ENCODE peak calls at places on chromosomes 12 and 14, in seven cellular contexts. F, X, I, Q, Z, V and U are unnamed samples. For H3K4me1 and H3K9me2, the result is how much of the 10 kb centered on the place peaks cover.

GRCh38 chr12:7605900-7606465 is 59.7 kb downstream of the APOBEC1 start:
- DNase-seq in Q (no peak), V (no peak), X (no peak), I (no peak), Z (no peak), F (no peak), U (no peak)

GRCh38 chr12:53743277-53744129 is 8.3 kb downstream of the CISTR start:
- DNase-seq in X (peak), F (peak), Z (peak), I (peak), V (peak), Q (no peak), U (peak)

GRCh38 chr12:110856517-110856916 is 9.7 kb downstream of the CCDC63 start:
- DNase-seq in F (no peak), Q (no peak), I (no peak), X (no peak), V (no peak), Z (no peak), U (no peak)

GRCh38 chr12:90128526-90128925 is 419.9 kb upstream of the ATP2B1 start:
- DNase-seq in Q (no peak), Z (no peak), V (no peak), F (no peak), I (no peak), X (no peak), U (no peak)

GRCh38 chr12:117671734-117672133 is 297.1 kb downstream of the KSR2 start:
- DNase-seq in X (peak), Q (peak), V (peak), F (peak), Z (peak), I (peak), U (no peak)

GRCh38 chr14:90295870-90296516 is 35.7 kb downstream of the NRDE2 start:
- DNase-seq in X (no peak), V (no peak), Q (no peak), I (no peak), Z (no peak), F (no peak), U (no peak)

GRCh38 chr14:75879031-75879430 is 102.8 kb downstream of the TGFB3 start:
- DNase-seq in F (peak), X (peak), I (no peak), Z (no peak), V (no peak), Q (no peak), U (peak)

GRCh38 chr12:1056390-1056789 is 65.4 kb downstream of the ERC1 start:
- DNase-seq in X (no peak), V (no peak), Q (no peak), I (peak), F (no peak), Z (no peak), U (no peak)

GRCh38 chr12:113208041-113208934 is 13.0 kb upstream of the TPCN1 start:
- DNase-seq in I (peak), V (no peak), Z (peak), F (no peak), Q (no peak), X (peak), U (peak)

GRCh38 chr14:54083549-54084239 is 127.1 kb upstream of the BMP4 start:
- DNase-seq in V (no peak), Z (no peak), I (no peak), Q (no peak), X (no peak), F (peak), U (no peak)

GRCh38 chr14:30805284-30805683 is 69.1 kb upstream of the COCH start:
- DNase-seq in Z (no peak), V (no peak), X (no peak), F (no peak), I (no peak), Q (no peak), U (no peak)

GRCh38 chr14:67541448-67542387 is 8.6 kb downstream of the PLEKHH1 start:
- DNase-seq in Z (no peak), F (no peak), I (peak), X (no peak), Q (no peak), V (peak), U (no peak)

GRCh38 chr12:121793501-121793835 is at the start of gene RHOF:
- DNase-seq in X (peak), Z (peak), I (peak), V (peak), Q (no peak), F (peak), U (peak)

GRCh38 chr14:89252887-89253532 is 164.0 kb downstream of the FOXN3 start:
- DNase-seq in V (no peak), Z (no peak), Q (no peak), I (peak), F (no peak), X (no peak), U (no peak)

GRCh38 chr12:68482660-68483059 is 128.0 kb upstream of the RAP1B start:
- DNase-seq in F (no peak), Z (no peak), Q (no peak), X (no peak), V (no peak), I (no peak), U (peak)

GRCh38 chr12:130838284-130838950 is 633 bp downstream of the STX2 start:
- DNase-seq in F (peak), V (peak), X (peak), Z (peak), Q (no peak), I (peak), U (no peak)

GRCh38 chr12:65171870-65172269 is 2.5 kb downstream of the LEMD3 start:
- DNase-seq in Z (peak), F (peak), I (no peak), X (peak), Q (no peak), V (peak), U (peak)

GRCh38 chr12:105836235-105836634 is 302.5 kb downstream of the NUAK1 start:
- DNase-seq in I (no peak), Q (no peak), Z (no peak), F (no peak), V (no peak), X (no peak), U (no peak)

GRCh38 chr12:64088431-64089349 is 133.4 kb downstream of the KICS2 start:
- DNase-seq in I (peak), V (peak), F (peak), X (peak), Z (no peak), Q (peak), U (peak)

DNA sequence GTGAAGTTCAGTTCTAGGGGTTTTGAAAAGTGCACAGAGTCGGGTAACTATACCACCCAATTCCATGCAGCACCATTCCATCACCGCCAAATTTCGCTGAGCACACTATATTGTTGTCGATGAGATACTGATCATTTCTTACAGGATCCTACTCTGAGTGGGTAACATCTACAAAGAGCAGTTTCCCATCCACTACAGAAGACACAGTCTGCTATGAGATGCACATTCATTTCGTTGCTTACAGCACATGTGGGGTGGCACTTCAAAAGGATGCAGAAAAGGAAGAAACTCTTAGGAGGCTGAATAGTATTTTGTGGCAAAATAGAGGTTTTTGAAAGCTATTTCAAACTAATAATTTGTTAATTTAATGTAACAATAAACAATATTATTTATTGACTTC is 186.7 kb upstream of the PARP11 start:
- DNase-seq in Q (no peak), F (no peak), V (no peak), X (no peak), I (no peak), Z (no peak), U (no peak)
- H3K4me1 ChIP-seq in Q (under half), F (under half), V (under half), X (under half), I (under half), Z (under half), U (under half)

GRCh38 chr12:46944771-46945170 is 119.0 kb upstream of the SLC38A4 start:
- DNase-seq in V (no peak), Z (no peak), F (peak), I (no peak), Q (no peak), X (peak), U (no peak)
- H3K9me2 ChIP-seq in V (under half), Z (under half), F (under half), I (under half), Q (under half), X (under half), U (under half)

DNA sequence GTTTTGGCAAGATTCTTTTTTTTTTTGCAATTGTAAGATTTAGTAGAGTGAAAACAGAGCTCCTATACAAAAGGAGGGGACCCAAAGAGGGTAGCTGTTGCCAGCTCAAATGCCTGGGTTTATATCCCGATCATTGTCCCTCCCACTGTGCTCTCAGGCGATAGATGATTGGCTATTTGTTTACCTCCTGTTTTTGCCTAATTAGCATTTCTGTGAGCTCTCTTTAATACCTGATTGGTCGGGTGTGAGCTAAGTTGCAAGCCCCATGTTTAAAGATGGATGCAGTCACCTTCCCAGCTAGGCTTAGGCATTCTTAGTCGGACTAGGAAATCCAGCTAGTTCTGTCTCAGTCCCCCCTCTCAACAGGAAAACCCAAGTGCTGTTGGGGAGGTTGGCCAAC is 1.9 kb downstream of the EXOC3L4 start:
- DNase-seq in I (no peak), V (no peak), Q (no peak), F (no peak), Z (no peak), X (no peak), U (no peak)
- H3K4me1 ChIP-seq in I (under half), V (under half), Q (under half), F (under half), Z (under half), X (under half), U (under half)

DNA sequence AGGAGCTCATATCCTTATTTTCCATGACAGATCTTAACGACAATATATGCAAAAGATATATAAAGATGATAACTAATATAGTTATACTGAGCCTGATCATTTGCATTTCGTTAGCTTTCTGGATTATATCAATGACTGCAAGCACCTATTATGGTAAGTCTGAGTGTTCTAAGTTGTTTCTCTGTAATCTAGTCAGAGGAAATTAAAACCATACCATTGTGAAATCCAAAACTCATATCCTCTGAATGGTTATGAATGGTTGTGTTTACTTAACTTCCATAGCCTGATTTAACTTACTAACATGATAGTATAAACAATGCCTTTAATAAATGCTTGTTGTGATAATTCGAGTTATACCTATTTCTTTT is 760 bp downstream of the TMEM19 start:
- DNase-seq in Z (peak), I (no peak), V (no peak), Q (no peak), F (peak), X (peak), U (no peak)
- H3K9me2 ChIP-seq in Z (under half), I (under half), V (under half), Q (under half), F (under half), X (under half), U (under half)

DNA sequence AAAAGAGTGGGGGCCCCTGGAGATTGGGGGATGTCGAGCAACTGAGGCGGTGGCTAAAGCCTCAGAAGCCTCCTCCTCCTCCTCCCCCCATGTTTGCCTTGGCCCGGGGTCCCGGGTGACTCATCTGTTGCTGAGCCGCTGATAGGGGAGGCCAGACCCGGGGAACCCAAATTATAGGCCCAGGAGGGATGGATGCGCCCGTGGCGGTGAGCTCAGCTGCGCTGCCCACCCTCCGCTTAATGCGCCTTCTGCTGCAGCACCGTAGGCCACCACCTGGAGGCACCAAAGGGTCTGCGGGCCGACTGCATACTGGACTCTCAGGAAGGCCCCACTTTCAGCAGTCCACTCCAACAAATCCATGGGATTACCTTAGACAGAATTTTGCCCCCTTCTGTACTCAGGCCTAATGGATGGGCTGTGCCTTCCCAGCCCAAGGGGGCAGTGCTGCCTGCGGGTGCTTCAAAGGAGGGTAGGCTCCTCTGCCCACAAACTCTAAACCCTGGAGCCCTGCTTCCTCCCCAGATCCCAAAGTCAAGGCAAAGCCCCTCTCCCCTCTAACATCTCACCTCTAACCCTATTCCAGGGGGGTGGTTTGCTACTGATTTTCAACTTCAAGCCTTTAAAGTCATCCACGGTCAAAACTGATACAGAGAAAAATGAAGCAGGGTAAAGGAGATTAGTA is 2.6 kb upstream of the WNT10B start:
- DNase-seq in X (peak), I (peak), V (peak), F (no peak), Q (no peak), Z (no peak), U (no peak)
- H3K4me1 ChIP-seq in X (under half), I (under half), V (under half), F (under half), Q (under half), Z (under half), U (under half)

GRCh38 chr14:74089251-74090020 is 4.7 kb downstream of the LIN52 start:
- DNase-seq in I (no peak), F (no peak), Z (no peak), Q (no peak), V (no peak), X (no peak), U (no peak)
- H3K9me2 ChIP-seq in I (under half), F (under half), Z (under half), Q (under half), V (under half), X (under half), U (under half)

GRCh38 chr12:108172033-108172432 is 42.9 kb downstream of the WSCD2 start:
- DNase-seq in X (no peak), Q (no peak), I (no peak), Z (no peak), V (no peak), F (no peak), U (no peak)

GRCh38 chr12:108170164-108170563 is 41.1 kb downstream of the WSCD2 start:
- DNase-seq in Z (no peak), V (no peak), X (no peak), Q (no peak), F (no peak), I (no peak), U (no peak)

GRCh38 chr12:108167974-108168373 is 38.9 kb downstream of the WSCD2 start:
- DNase-seq in Q (no peak), V (no peak), X (no peak), Z (no peak), F (no peak), I (no peak), U (no peak)

GRCh38 chr12:108166505-108166904 is 37.4 kb downstream of the WSCD2 start:
- DNase-seq in F (no peak), X (no peak), Z (no peak), V (no peak), Q (no peak), I (no peak), U (no peak)

GRCh38 chr12:108169671-108170070 is 40.6 kb downstream of the WSCD2 start:
- DNase-seq in I (no peak), Z (no peak), X (no peak), F (no peak), Q (no peak), V (no peak), U (no peak)
- H3K4me1 ChIP-seq in I (under half), Z (under half), X (under half), F (under half), Q (under half), V (under half), U (under half)

GRCh38 chr12:119491814-119492213 is 101.8 kb upstream of the TMEM233 start:
- DNase-seq in I (no peak), X (no peak), F (no peak), Q (no peak), V (no peak), Z (no peak), U (no peak)
- H3K9me2 ChIP-seq in I (under half), X (under half), F (under half), Q (under half), V (under half), Z (under half), U (under half)

DNA sequence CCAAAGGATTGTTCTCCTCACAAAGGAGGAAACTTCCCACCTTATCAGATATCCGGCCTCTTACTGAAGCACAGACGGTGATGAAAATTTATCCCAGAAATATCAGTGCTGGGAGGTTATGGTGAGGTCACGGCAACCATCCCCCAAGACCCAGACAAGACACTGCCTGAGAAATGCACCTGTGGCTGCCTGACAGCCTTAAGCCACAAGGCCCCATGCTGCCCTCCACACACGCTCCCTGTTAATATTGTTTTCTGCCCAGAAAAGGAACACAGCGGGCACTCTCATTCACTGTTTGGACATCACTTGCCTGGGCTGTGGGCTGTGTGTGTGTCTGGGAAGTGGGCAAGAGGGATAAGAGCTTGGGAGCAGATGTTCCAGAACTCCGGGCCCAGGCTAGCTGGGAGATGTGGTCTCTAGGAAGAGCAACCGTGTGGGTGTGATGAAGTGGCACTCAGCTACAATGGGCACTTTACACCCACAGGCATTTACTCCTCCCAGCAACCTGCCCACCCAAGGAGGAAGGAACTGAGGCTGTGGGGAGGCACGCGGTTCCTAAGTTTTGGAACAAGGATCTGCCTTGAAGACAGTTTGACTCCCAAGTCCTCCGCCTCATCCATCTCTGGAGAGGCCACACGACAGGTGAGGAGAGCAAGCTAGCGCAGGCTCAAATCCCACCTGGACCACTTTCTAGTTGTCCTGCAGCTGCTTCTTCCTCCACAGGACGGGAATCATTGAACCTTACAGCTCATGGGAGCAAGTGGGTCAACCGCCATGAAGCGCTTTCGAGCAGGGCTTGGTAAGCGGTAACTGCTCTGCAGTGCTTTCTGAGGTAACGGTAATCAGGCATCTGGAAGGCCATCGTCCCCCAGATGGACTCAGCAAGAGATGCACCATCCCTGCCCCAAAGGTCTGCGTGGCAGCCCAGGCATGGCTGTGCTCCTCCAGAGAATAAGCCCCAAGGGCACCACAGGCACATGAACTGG is 91.4 kb downstream of the CHGA start:
- DNase-seq in V (no peak), Q (no peak), X (no peak), I (no peak), F (no peak), Z (no peak), U (no peak)
- H3K4me1 ChIP-seq in V (under half), Q (under half), X (under half), I (under half), F (under half), Z (under half), U (under half)

GRCh38 chr14:70644016-70644415 is 2.3 kb downstream of the TTC9 start:
- DNase-seq in I (no peak), X (no peak), Z (no peak), F (no peak), V (no peak), Q (no peak), U (no peak)
- H3K9me2 ChIP-seq in I (under half), X (under half), Z (under half), F (under half), V (under half), Q (under half), U (under half)